ENCODE peak calls at places on chromosomes 13 and 19, in eight cellular contexts. Q is pancreas, U is AG04450, Y is fibroblast of pulmonary artery, G is neural progenitor cell, A is brain microvascular endothelial cell, F is transverse colon, C is GM23338. W is an unnamed sample.
A peak's percentile ranks its signal among the peaks of the same experiment; 100 is the strongest.

GRCh38 chr19:49497047-49497789 is 984 bp downstream of the RPS11 start:
- DNase-seq in Q (peak; percentile 46), U (no peak), Y (peak; percentile 63), G (peak; percentile 69), A (peak; percentile 47), F (peak; percentile 86), C (peak; percentile 78), W (peak; percentile 70)

GRCh38 chr13:53778937-53779336 is 750.3 kb downstream of the OLFM4 start:
- DNase-seq in Q (no peak), U (no peak), Y (no peak), G (no peak), A (no peak), F (no peak), C (peak; percentile 40), W (no peak)

GRCh38 chr19:54114340-54114826 is 1.1 kb downstream of the TFPT start:
- DNase-seq in Q (no peak), U (no peak), Y (peak; percentile 42), G (peak; percentile 29), A (peak; percentile 36), F (peak; percentile 46), C (peak; percentile 64), W (peak; percentile 51)

GRCh38 chr13:29886446-29886845 is 36.0 kb upstream of the UBL3 start:
- DNase-seq in Q (no peak), U (no peak), Y (no peak), G (no peak), A (no peak), F (no peak), C (no peak), W (no peak)

GRCh38 chr13:24500977-24501376 is 11.6 kb downstream of the PARP4 start:
- DNase-seq in Q (no peak), U (no peak), Y (peak; percentile 83), G (no peak), A (peak; percentile 58), F (no peak), C (no peak), W (peak; percentile 83)

GRCh38 chr19:23160766-23161165 is 43.9 kb downstream of the ZNF730 start:
- DNase-seq in Q (no peak), U (no peak), Y (no peak), G (no peak), A (no peak), F (no peak), C (no peak), W (no peak)

GRCh38 chr19:41233748-41234240 is 14.8 kb downstream of the AXL start:
- DNase-seq in Q (no peak), U (no peak), Y (no peak), G (no peak), A (no peak), F (peak; percentile 21), C (no peak), W (no peak)

GRCh38 chr19:4183967-4184717 is 1.7 kb downstream of the ANKRD24 start:
- DNase-seq in Q (no peak), U (no peak), Y (no peak), G (peak; percentile 42), A (no peak), F (no peak), C (no peak), W (no peak)

GRCh38 chr13:109816112-109816978 is 30.0 kb upstream of the IRS2 start:
- DNase-seq in Q (peak; percentile 76), U (no peak), Y (no peak), G (no peak), A (no peak), F (no peak), C (peak; percentile 16), W (peak; percentile 13)

DNA sequence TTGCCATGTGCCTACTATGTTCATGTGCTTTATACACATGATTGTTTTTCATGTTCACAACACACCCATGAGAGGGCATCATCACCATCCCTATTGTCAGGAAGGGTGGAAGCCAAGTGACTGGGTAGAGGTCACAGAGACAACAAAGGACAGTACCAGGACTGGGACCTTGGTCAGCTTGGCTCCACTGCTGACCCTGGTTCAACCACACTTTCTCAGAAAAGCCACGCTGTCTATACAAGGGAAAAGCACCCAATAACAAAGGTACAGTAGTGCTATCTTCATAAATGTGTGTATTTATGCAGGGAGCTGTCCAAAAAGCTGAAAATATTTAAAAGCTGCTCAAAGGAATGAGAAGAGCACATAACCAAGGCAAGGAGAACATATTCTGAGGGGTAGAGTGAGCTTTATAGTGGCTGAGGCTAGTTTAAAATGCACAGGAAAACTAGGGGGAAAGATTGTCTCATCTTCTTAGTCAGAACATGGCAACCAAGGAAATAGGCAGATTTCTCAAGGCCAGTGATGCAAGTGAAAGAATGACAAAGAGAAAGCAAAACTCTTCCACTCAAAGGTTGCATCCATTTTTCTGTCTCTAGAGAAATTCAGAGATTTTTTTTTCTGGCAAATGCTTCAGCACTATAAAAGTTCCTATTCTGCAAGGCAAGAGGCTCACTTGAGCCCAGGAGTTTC is 415.0 kb downstream of the FOXO1 start:
- DNase-seq in Q (no peak), U (no peak), Y (peak; percentile 73), G (no peak), A (no peak), F (no peak), C (no peak), W (peak; percentile 60)
- TF ChIP-seq CTCF in Q (no peak), U (no peak), Y (no peak), G (no peak), A (no peak), F (no peak), C (no peak), W (no peak)

GRCh38 chr19:916645-917322 is 349 bp upstream of the KISS1R start:
- DNase-seq in Q (no peak), U (no peak), Y (no peak), G (peak; percentile 71), A (no peak), F (no peak), C (peak; percentile 69), W (no peak)
- H3K4me3 ChIP-seq in Q (peak overlapping the region; percentile 27), U (peak overlapping the region; percentile 17), Y (no peak overlapping the region), G (peak overlapping the region; percentile 58), A (no peak overlapping the region), F (peak overlapping the region; percentile 26), C (peak overlapping the region; percentile 72), W (no peak overlapping the region)

GRCh38 chr19:51097166-51097736 is 11.0 kb downstream of the CTU1 start:
- DNase-seq in Q (peak; percentile 56), U (no peak), Y (peak; percentile 65), G (peak; percentile 70), A (peak; percentile 54), F (peak; percentile 61), C (peak; percentile 83), W (peak; percentile 71)

GRCh38 chr19:51094696-51095279 is 12.1 kb upstream of the KLK14 start:
- DNase-seq in Q (no peak), U (no peak), Y (peak; percentile 12), G (peak; percentile 84), A (no peak), F (no peak), C (peak; percentile 77), W (peak; percentile 14)

GRCh38 chr19:51097796-51098195 is 10.4 kb downstream of the CTU1 start:
- DNase-seq in Q (no peak), U (no peak), Y (no peak), G (no peak), A (no peak), F (no peak), C (no peak), W (no peak)

GRCh38 chr19:51098366-51099069 is 9.7 kb downstream of the CTU1 start:
- DNase-seq in Q (no peak), U (no peak), Y (no peak), G (peak; percentile 13), A (no peak), F (peak; percentile 20), C (peak; percentile 88), W (peak; percentile 35)

GRCh38 chr19:51096473-51097165 is 11.6 kb downstream of the CTU1 start:
- DNase-seq in Q (no peak), U (no peak), Y (peak; percentile 10), G (peak; percentile 15), A (no peak), F (no peak), C (peak; percentile 57), W (no peak)
- TF ChIP-seq CTCF in Q (peak; percentile 11), U (no peak), Y (peak; percentile 25), G (peak; percentile 36), A (peak; percentile 40), F (no peak), C (peak; percentile 48), W (no peak)

GRCh38 chr19:35141627-35142401 is 1.2 kb upstream of the FXYD7 start:
- DNase-seq in Q (peak; percentile 28), U (no peak), Y (no peak), G (peak; percentile 42), A (no peak), F (no peak), C (no peak), W (no peak)

GRCh38 chr19:35140898-35141626 is 2.0 kb upstream of the FXYD7 start:
- DNase-seq in Q (peak; percentile 88), U (peak; percentile 78), Y (peak; percentile 89), G (peak; percentile 96), A (peak; percentile 84), F (peak; percentile 97), C (peak; percentile 92), W (peak; percentile 94)

GRCh38 chr19:35138305-35138799 is 272 bp upstream of the FXYD1 start:
- DNase-seq in Q (peak; percentile 14), U (no peak), Y (no peak), G (no peak), A (no peak), F (no peak), C (no peak), W (peak; percentile 58)

GRCh38 chr19:35139618-35139943 is 957 bp downstream of the FXYD1 start:
- DNase-seq in Q (peak; percentile 22), U (no peak), Y (no peak), G (no peak), A (no peak), F (no peak), C (no peak), W (no peak)

DNA sequence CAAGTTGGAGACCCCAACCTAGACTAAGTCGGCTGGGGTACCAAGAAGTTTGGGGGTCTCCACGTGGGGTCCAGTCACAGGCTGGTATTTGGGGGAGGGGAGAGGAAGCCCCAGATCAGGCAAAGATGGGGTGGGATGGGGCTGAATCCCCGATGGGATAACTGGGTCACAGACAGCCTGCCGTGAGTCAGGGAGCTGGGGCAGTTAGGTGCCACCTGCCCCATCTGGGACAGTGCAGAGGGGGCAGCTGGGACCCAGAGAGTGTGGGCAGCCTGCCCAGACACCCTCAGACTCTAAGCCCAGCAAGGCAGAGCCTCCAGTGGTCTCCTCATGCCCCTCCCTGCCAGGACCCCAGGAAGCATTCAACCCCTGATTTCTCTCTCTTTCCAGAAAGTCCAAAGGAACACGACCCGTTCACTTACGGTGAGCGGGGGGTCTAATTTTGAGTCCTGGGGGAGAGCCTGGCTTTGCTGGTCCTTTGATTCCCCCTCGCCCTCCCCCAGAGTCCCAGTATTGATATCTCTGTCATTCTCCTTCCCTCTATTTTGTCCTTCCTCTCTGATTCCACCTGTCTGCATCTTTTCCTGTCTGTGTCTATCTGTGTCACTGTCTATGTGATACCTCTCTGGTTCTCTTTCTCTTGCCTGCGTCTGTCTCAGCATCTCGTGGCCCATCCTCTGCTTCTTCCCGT is 1.7 kb downstream of the FXYD1 start:
- DNase-seq in Q (peak; percentile 16), U (no peak), Y (no peak), G (no peak), A (no peak), F (no peak), C (no peak), W (no peak)
- H3K4me3 ChIP-seq in Q (no peak overlapping the region), U (no peak overlapping the region), Y (no peak overlapping the region), G (no peak overlapping the region), A (no peak overlapping the region), F (peak overlapping the region; percentile 2), C (peak overlapping the region; percentile 46), W (no peak overlapping the region)